ENCODE peak calls at places on chromosomes 13 and 19, in ten cellular contexts. U is pancreas, T is A549, V is A673, X is ascending aorta, O is cardiac muscle cell, F is psoas muscle, Q is heart right ventricle, C is spleen, M is WERI-Rb-1. R is an unnamed sample.

GRCh38 chr13:113437408-113438010 is 15.8 kb downstream of the ADPRHL1 start:
- DNase-seq in V (no peak), U (no peak), F (peak; percentile 11), M (no peak), C (peak; percentile 71), X (no peak), T (peak; percentile 23), O (peak; percentile 12), Q (no peak), R (no peak)

GRCh38 chr13:46354143-46355087 is 32.6 kb downstream of the RUBCNL start:
- DNase-seq in C (no peak), T (peak; percentile 78), Q (no peak), X (no peak), M (no peak), O (peak; percentile 90), V (no peak), U (no peak), F (no peak), R (no peak)

GRCh38 chr19:10335149-10336053 is 2.1 kb upstream of the RAVER1 start:
- DNase-seq in Q (peak; percentile 58), V (no peak), F (no peak), X (no peak), C (no peak), O (no peak), M (no peak), U (no peak), T (no peak), R (no peak)

GRCh38 chr13:27321619-27322385 is 51.2 kb downstream of the RASL11A start:
- DNase-seq in U (no peak), M (no peak), C (no peak), O (no peak), T (no peak), X (no peak), F (no peak), V (no peak), Q (no peak), R (no peak)

GRCh38 chr13:98910501-98910951 is 67.3 kb downstream of the DOCK9 start:
- DNase-seq in F (no peak), Q (no peak), U (no peak), M (no peak), C (no peak), X (no peak), T (peak; percentile 44), O (peak; percentile 74), V (peak; percentile 39), R (no peak)

GRCh38 chr13:48009298-48009697 is 8.2 kb upstream of the SUCLA2 start:
- DNase-seq in T (peak; percentile 65), Q (no peak), F (no peak), V (no peak), X (no peak), U (no peak), O (peak; percentile 86), C (no peak), M (no peak), R (no peak)

GRCh38 chr13:110432522-110432921 is 125.4 kb downstream of the COL4A2 start:
- DNase-seq in O (no peak), Q (no peak), X (no peak), U (no peak), T (no peak), F (no peak), V (no peak), C (no peak), M (no peak), R (no peak)

GRCh38 chr19:6108721-6109633 is 1.3 kb downstream of the RFX2 start:
- DNase-seq in U (no peak), T (peak; percentile 37), C (peak; percentile 81), O (peak; percentile 78), F (peak; percentile 61), V (peak; percentile 58), X (no peak), M (no peak), Q (peak; percentile 57), R (no peak)

GRCh38 chr19:56838930-56839664 is 1.4 kb downstream of the PEG3 start:
- DNase-seq in Q (peak; percentile 94), V (peak; percentile 97), O (peak; percentile 97), X (peak; percentile 94), T (peak; percentile 11), C (peak; percentile 84), M (peak; percentile 98), U (peak; percentile 98), F (peak; percentile 94), R (peak; percentile 95)

GRCh38 chr19:56837004-56837403 is 3.5 kb downstream of the PEG3 start:
- DNase-seq in O (no peak), Q (no peak), C (no peak), M (peak; percentile 47), F (no peak), U (peak; percentile 19), X (no peak), T (no peak), V (peak; percentile 50), R (no peak)

GRCh38 chr19:56838680-56838929 is 1.9 kb downstream of the PEG3 start:
- DNase-seq in O (no peak), C (no peak), Q (no peak), T (no peak), M (no peak), X (no peak), V (no peak), F (no peak), U (no peak), R (no peak)

GRCh38 chr19:56837492-56837891 is 3.0 kb downstream of the PEG3 start:
- DNase-seq in M (peak; percentile 78), X (peak; percentile 33), O (peak; percentile 77), T (no peak), C (peak; percentile 79), Q (peak; percentile 76), V (peak; percentile 83), F (peak; percentile 81), U (peak; percentile 86), R (peak; percentile 90)

DNA sequence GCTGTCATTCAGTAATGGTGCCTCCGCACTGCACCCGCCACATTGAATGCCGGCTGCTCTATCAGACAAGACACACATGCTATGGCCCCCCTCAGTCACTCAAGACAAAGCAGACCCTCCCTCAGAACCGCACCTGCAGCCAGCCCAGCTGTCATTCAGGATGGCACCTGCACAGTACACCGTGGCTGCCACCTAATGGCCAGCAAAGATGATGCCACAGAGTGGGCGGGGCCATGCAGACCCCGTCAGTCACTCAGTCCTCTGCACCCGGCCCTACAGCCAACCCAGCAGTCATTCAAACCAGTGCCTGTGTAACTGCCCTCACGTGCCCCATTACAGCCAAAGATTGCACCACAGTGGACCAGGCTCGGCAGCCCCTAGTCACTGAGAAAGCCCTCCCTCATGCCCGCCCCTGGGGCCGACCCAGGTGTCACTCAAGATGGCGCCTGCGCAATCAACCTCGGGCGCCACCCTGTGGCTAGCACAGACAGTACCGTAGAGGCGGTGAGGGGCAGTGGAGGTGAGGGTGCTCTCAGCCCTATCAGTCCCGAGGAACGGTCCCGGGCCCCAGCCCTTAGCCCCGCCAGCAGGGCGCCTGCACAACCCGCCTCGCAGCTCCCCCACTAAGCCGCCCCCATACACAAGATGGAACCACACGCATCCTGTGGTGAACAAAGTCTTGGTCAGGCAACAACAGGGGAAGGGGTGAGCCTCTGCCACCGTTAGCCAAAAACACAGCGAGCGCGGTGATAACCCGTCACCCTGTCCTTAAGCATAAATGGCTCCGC is 2.4 kb downstream of the PEG3 start:
- DNase-seq in M (peak; percentile 79), X (peak; percentile 46), Q (peak; percentile 75), T (no peak), V (peak; percentile 79), C (no peak), O (peak; percentile 83), U (peak; percentile 77), F (peak; percentile 78), R (peak; percentile 66)
- H3K27ac ChIP-seq in M (peak overlapping the region; percentile 65), X (peak overlapping the region; percentile 86), Q (peak overlapping the region; percentile 84), T (no peak overlapping the region), V (peak overlapping the region; percentile 70), C (peak overlapping the region; percentile 70), O (no peak overlapping the region), U (peak overlapping the region; percentile 83), F (peak overlapping the region; percentile 64), R (peak overlapping the region; percentile 93)

GRCh38 chr19:8577247-8577646 is at the start of gene MYO1F:
- DNase-seq in O (no peak), C (peak; percentile 94), V (no peak), X (no peak), Q (peak; percentile 61), T (no peak), U (no peak), F (peak; percentile 70), M (no peak), R (no peak)

GRCh38 chr19:8577741-8578140 is 499 bp upstream of the MYO1F start:
- DNase-seq in T (no peak), O (no peak), U (no peak), Q (no peak), X (no peak), M (no peak), F (no peak), C (no peak), V (no peak), R (no peak)

GRCh38 chr19:8576273-8576993 is 809 bp downstream of the MYO1F start:
- DNase-seq in O (no peak), V (no peak), C (no peak), Q (no peak), M (no peak), F (no peak), U (no peak), X (no peak), T (no peak), R (no peak)

GRCh38 chr19:8580710-8581281 is 3.6 kb upstream of the MYO1F start:
- DNase-seq in C (peak; percentile 95), T (peak; percentile 81), O (peak; percentile 76), Q (peak; percentile 80), F (peak; percentile 85), U (peak; percentile 59), V (peak; percentile 86), M (peak; percentile 74), X (peak; percentile 44), R (peak; percentile 41)

DNA sequence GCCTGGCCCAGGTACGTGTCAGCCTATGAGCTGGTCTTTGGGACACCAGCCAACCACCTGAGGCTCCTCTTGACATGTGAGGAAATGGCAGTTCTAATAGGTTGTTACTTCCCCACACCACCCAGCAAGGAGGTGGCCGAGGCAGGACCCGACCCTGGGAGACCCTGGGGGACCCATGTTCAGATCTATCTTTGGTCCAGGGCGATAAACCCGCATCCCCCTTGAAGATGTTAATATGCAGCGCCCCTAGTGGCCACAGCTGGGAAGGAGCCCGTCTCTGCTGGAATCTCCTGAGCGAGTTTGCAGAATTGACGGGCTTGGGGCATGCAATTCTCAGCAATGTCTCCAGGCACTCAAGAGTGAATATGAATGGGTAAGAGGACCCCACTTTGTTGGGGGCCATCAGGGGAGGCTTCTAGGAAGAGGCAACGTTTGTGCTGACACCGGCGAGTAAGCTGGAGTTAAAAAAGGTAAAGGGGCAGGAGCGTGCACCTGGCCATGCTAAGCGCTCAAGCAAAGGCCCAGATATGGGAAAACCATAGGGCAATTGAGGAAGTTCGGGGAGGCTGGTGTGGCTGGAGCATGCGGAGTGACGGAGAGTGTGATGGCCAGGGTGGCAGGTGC is 1.5 kb upstream of the MYO1F start:
- DNase-seq in Q (peak; percentile 77), V (peak; percentile 81), F (peak; percentile 80), T (peak; percentile 69), U (peak; percentile 42), M (peak; percentile 71), X (peak; percentile 49), C (peak; percentile 94), O (peak; percentile 74), R (peak; percentile 76)
- TF ChIP-seq CTCF in Q (peak; percentile 89), V (peak; percentile 98), F (peak; percentile 75), T (peak; percentile 70), U (peak; percentile 86), M (peak; percentile 83), X (peak; percentile 91), C (peak; percentile 96), O (peak; percentile 96), R (peak; percentile 81)

GRCh38 chr19:55175117-55175867 is 4.8 kb downstream of the SYT5 start:
- DNase-seq in F (no peak), V (no peak), X (no peak), U (no peak), T (no peak), M (no peak), O (no peak), C (no peak), Q (no peak), R (peak; percentile 35)

GRCh38 chr19:55176116-55176515 is 4.0 kb downstream of the SYT5 start:
- DNase-seq in X (no peak), O (no peak), U (no peak), F (no peak), T (peak; percentile 53), V (no peak), M (no peak), C (no peak), Q (no peak), R (no peak)

GRCh38 chr19:55179570-55180484 is at the start of gene SYT5:
- DNase-seq in O (peak; percentile 42), M (peak; percentile 32), F (no peak), C (peak; percentile 82), X (no peak), U (peak; percentile 38), V (peak; percentile 57), T (no peak), Q (peak; percentile 48), R (no peak)

GRCh38 chr19:55181740-55182139 is 1.7 kb upstream of the SYT5 start:
- DNase-seq in F (no peak), X (no peak), T (no peak), Q (no peak), C (no peak), M (no peak), O (no peak), V (no peak), U (no peak), R (no peak)

DNA sequence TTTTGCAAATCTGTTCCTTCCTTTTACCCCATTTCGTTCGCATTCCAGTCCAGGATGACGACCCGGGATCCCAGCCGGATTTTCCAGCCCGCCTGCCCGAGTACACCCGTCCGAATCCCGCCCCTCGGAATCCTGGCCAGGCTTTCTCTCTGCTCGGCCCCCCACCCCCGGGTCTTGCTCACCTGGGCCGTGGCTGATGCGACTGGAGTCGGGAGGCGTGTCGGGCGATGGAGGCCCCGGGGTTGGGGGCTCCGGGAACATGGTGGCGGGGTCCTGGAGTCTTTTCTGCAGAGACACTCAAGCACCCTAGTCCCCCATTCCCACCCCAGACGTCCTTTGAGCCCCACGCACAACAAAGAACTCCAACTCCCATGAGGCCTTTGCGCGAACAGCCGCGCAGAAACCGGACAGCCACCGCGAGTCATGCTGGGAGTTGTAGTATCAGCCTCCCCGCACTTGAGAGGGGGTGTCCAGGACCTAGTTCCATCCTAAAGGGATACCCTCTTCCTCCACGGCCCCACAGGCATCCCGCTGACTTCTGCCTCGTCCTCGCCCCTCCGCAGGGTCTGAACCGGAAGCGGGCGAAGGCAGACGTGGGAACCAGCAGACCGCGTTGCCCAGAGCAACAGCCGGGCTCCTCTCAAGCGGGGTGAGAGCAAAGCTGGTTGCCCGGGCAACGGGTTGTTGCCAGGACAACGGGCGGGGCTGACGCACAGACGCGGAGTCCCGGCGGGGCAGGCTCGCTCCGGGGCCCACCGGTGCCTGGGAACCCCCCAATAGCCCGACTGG is 1.1 kb downstream of the SYT5 start:
- DNase-seq in V (peak; percentile 92), C (peak; percentile 96), F (peak; percentile 74), Q (peak; percentile 55), T (peak; percentile 91), U (peak; percentile 82), X (no peak), M (peak; percentile 84), O (peak; percentile 88), R (peak; percentile 90)
- H3K4me3 ChIP-seq in V (peak overlapping the region; percentile 29), C (no peak overlapping the region), F (peak overlapping the region; percentile 56), Q (peak overlapping the region; percentile 38), T (peak overlapping the region; percentile 26), U (peak overlapping the region; percentile 4), X (peak overlapping the region; percentile 7), M (peak overlapping the region; percentile 57), O (peak overlapping the region; percentile 20), R (peak overlapping the region; percentile 68)

GRCh38 chr13:44667950-44668349 is 91.8 kb upstream of the TSC22D1 start:
- DNase-seq in U (no peak), X (no peak), T (no peak), Q (no peak), V (no peak), C (no peak), M (no peak), O (peak; percentile 73), F (no peak), R (no peak)
- H3K27ac ChIP-seq in U (no peak overlapping the region), X (peak overlapping the region; percentile 60), T (no peak overlapping the region), Q (no peak overlapping the region), V (no peak overlapping the region), C (no peak overlapping the region), M (no peak overlapping the region), O (no peak overlapping the region), F (no peak overlapping the region), R (no peak overlapping the region)